ENCODE peak calls at places on chromosomes 7 and 10, in nine cellular contexts. One of them, this sample, is unnamed.

GRCh38 chr7:44534501-44534900 is 6.6 kb downstream of the NPC1L1 start:
- DNase-seq in sigmoid colon: no peak
- DNase-seq in AG09309: no peak
- DNase-seq in prostate gland: no peak
- DNase-seq in AG09319: no peak
- DNase-seq in fibroblast of mammary gland: peak
- DNase-seq in fibroblast of lung: peak
- DNase-seq in pancreas: peak
- DNase-seq in colonic mucosa: peak
- DNase-seq in this sample: peak

GRCh38 chr10:131085586-131085860 is 226.0 kb downstream of the TCERG1L start:
- DNase-seq in sigmoid colon: peak
- DNase-seq in AG09309: no peak
- DNase-seq in prostate gland: no peak
- DNase-seq in AG09319: no peak
- DNase-seq in fibroblast of mammary gland: no peak
- DNase-seq in fibroblast of lung: no peak
- DNase-seq in pancreas: no peak
- DNase-seq in colonic mucosa: no peak
- DNase-seq in this sample: no peak

GRCh38 chr7:42745357-42746022 is 166.4 kb downstream of the C7orf25 start:
- DNase-seq in sigmoid colon: no peak
- DNase-seq in AG09309: no peak
- DNase-seq in prostate gland: no peak
- DNase-seq in AG09319: no peak
- DNase-seq in fibroblast of mammary gland: peak
- DNase-seq in fibroblast of lung: peak
- DNase-seq in pancreas: no peak
- DNase-seq in colonic mucosa: peak
- DNase-seq in this sample: no peak

GRCh38 chr10:13712799-13713581 is 126.2 kb downstream of the PRPF18 start:
- DNase-seq in sigmoid colon: peak
- DNase-seq in AG09309: peak
- DNase-seq in prostate gland: no peak
- DNase-seq in AG09319: peak
- DNase-seq in fibroblast of mammary gland: peak
- DNase-seq in fibroblast of lung: peak
- DNase-seq in pancreas: no peak
- DNase-seq in colonic mucosa: peak
- DNase-seq in this sample: peak

GRCh38 chr7:584122-584465 is 64.4 kb upstream of the PDGFA start:
- DNase-seq in sigmoid colon: no peak
- DNase-seq in AG09309: no peak
- DNase-seq in prostate gland: no peak
- DNase-seq in AG09319: no peak
- DNase-seq in fibroblast of mammary gland: no peak
- DNase-seq in fibroblast of lung: no peak
- DNase-seq in pancreas: peak
- DNase-seq in colonic mucosa: peak
- DNase-seq in this sample: no peak

GRCh38 chr7:151150388-151150787 is 17.1 kb downstream of the GBX1 start:
- DNase-seq in sigmoid colon: no peak
- DNase-seq in AG09309: no peak
- DNase-seq in prostate gland: peak
- DNase-seq in AG09319: no peak
- DNase-seq in fibroblast of mammary gland: no peak
- DNase-seq in fibroblast of lung: no peak
- DNase-seq in pancreas: no peak
- DNase-seq in colonic mucosa: peak
- DNase-seq in this sample: no peak

GRCh38 chr7:55120501-55121198 is 101.8 kb downstream of the EGFR start:
- DNase-seq in sigmoid colon: no peak
- DNase-seq in AG09309: no peak
- DNase-seq in prostate gland: peak
- DNase-seq in AG09319: no peak
- DNase-seq in fibroblast of mammary gland: peak
- DNase-seq in fibroblast of lung: peak
- DNase-seq in pancreas: no peak
- DNase-seq in colonic mucosa: no peak
- DNase-seq in this sample: no peak

GRCh38 chr10:97713351-97713827 is at the start of gene MARVELD1:
- DNase-seq in sigmoid colon: peak
- DNase-seq in AG09309: no peak
- DNase-seq in prostate gland: peak
- DNase-seq in AG09319: peak
- DNase-seq in fibroblast of mammary gland: peak
- DNase-seq in fibroblast of lung: peak
- DNase-seq in pancreas: peak
- DNase-seq in colonic mucosa: peak
- DNase-seq in this sample: no peak

GRCh38 chr10:31603245-31604087 is 284.4 kb downstream of the ZEB1 start:
- DNase-seq in sigmoid colon: peak
- DNase-seq in AG09309: peak
- DNase-seq in prostate gland: peak
- DNase-seq in AG09319: peak
- DNase-seq in fibroblast of mammary gland: peak
- DNase-seq in fibroblast of lung: peak
- DNase-seq in pancreas: peak
- DNase-seq in colonic mucosa: peak
- DNase-seq in this sample: peak

GRCh38 chr10:61081331-61081730 is 137.3 kb upstream of the RHOBTB1 start:
- DNase-seq in sigmoid colon: no peak
- DNase-seq in AG09309: no peak
- DNase-seq in prostate gland: no peak
- DNase-seq in AG09319: peak
- DNase-seq in fibroblast of mammary gland: no peak
- DNase-seq in fibroblast of lung: no peak
- DNase-seq in pancreas: no peak
- DNase-seq in colonic mucosa: no peak
- DNase-seq in this sample: no peak

GRCh38 chr10:19745672-19746071 is 70.6 kb upstream of the PLXDC2 start:
- DNase-seq in sigmoid colon: no peak
- DNase-seq in AG09309: no peak
- DNase-seq in prostate gland: no peak
- DNase-seq in AG09319: no peak
- DNase-seq in fibroblast of mammary gland: no peak
- DNase-seq in fibroblast of lung: no peak
- DNase-seq in pancreas: no peak
- DNase-seq in colonic mucosa: no peak
- DNase-seq in this sample: no peak

GRCh38 chr10:98445200-98445812 is 1.4 kb downstream of the HPS1 start:
- DNase-seq in sigmoid colon: no peak
- DNase-seq in AG09309: no peak
- DNase-seq in prostate gland: no peak
- DNase-seq in AG09319: no peak
- DNase-seq in fibroblast of mammary gland: no peak
- DNase-seq in fibroblast of lung: no peak
- DNase-seq in pancreas: no peak
- DNase-seq in colonic mucosa: no peak
- DNase-seq in this sample: no peak

GRCh38 chr7:33836797-33837355 is 68.5 kb upstream of the BMPER start:
- DNase-seq in sigmoid colon: no peak
- DNase-seq in AG09309: no peak
- DNase-seq in prostate gland: no peak
- DNase-seq in AG09319: no peak
- DNase-seq in fibroblast of mammary gland: peak
- DNase-seq in fibroblast of lung: peak
- DNase-seq in pancreas: no peak
- DNase-seq in colonic mucosa: no peak
- DNase-seq in this sample: no peak

GRCh38 chr7:123494193-123494796 is 40.1 kb downstream of the IQUB start:
- DNase-seq in sigmoid colon: no peak
- DNase-seq in AG09309: no peak
- DNase-seq in prostate gland: peak
- DNase-seq in AG09319: no peak
- DNase-seq in fibroblast of mammary gland: peak
- DNase-seq in fibroblast of lung: peak
- DNase-seq in pancreas: no peak
- DNase-seq in colonic mucosa: peak
- DNase-seq in this sample: peak

GRCh38 chr7:12436896-12437535 is 33.4 kb upstream of the VWDE start:
- DNase-seq in sigmoid colon: no peak
- DNase-seq in AG09309: no peak
- DNase-seq in prostate gland: no peak
- DNase-seq in AG09319: no peak
- DNase-seq in fibroblast of mammary gland: peak
- DNase-seq in fibroblast of lung: peak
- DNase-seq in pancreas: no peak
- DNase-seq in colonic mucosa: no peak
- DNase-seq in this sample: no peak
- TF ChIP-seq CTCF in sigmoid colon: no peak
- TF ChIP-seq CTCF in AG09309: peak
- TF ChIP-seq CTCF in prostate gland: no peak
- TF ChIP-seq CTCF in AG09319: peak
- TF ChIP-seq CTCF in fibroblast of mammary gland: peak
- TF ChIP-seq CTCF in fibroblast of lung: no peak
- TF ChIP-seq CTCF in pancreas: no peak
- TF ChIP-seq CTCF in colonic mucosa: no peak
- TF ChIP-seq CTCF in this sample: no peak

DNA sequence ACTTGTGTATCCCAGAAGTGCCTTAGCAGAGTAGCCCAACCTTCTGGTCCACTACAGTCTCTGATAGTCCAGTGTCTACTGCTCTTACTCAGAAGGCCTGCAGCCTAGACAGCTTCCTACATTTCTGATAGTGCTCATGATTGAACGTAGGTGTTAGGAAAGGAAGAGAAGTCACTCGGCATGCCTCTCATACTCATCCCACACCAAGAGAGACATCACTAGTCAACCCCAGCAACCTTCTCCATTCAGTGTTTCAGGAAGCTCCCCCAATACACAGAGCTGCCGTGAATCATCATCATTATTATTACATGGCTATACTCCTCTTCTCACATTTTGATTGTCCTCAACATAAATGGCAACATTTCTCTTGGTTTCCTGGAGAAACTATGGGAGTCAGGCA is 166.4 kb downstream of the COBL start:
- DNase-seq in sigmoid colon: no peak
- DNase-seq in AG09309: no peak
- DNase-seq in prostate gland: no peak
- DNase-seq in AG09319: no peak
- DNase-seq in fibroblast of mammary gland: no peak
- DNase-seq in fibroblast of lung: no peak
- DNase-seq in pancreas: no peak
- DNase-seq in colonic mucosa: no peak
- DNase-seq in this sample: no peak
- TF ChIP-seq CTCF in sigmoid colon: no peak
- TF ChIP-seq CTCF in AG09309: no peak
- TF ChIP-seq CTCF in prostate gland: no peak
- TF ChIP-seq CTCF in AG09319: no peak
- TF ChIP-seq CTCF in fibroblast of mammary gland: no peak
- TF ChIP-seq CTCF in fibroblast of lung: no peak
- TF ChIP-seq CTCF in pancreas: no peak
- TF ChIP-seq CTCF in colonic mucosa: no peak
- TF ChIP-seq CTCF in this sample: no peak

DNA sequence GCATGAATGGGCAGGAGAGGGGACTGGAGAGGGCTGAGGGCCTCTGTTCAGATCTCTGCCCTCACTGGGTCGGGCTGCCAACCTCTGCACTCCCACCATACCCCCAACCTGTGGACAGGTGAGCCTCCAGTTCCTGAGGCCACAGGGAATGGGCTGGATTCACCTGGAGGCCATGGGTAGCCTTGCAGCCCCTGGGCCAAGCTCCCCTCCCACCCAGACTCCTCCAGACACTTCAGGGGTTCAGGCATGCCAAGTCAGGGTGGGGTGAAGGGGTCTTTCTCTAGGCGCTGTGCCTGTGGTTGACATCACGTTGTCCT is 80.5 kb downstream of the ZMIZ1 start:
- DNase-seq in sigmoid colon: no peak
- DNase-seq in AG09309: no peak
- DNase-seq in prostate gland: no peak
- DNase-seq in AG09319: no peak
- DNase-seq in fibroblast of mammary gland: no peak
- DNase-seq in fibroblast of lung: no peak
- DNase-seq in pancreas: peak
- DNase-seq in colonic mucosa: no peak
- DNase-seq in this sample: no peak
- TF ChIP-seq CTCF in sigmoid colon: no peak
- TF ChIP-seq CTCF in AG09309: no peak
- TF ChIP-seq CTCF in prostate gland: no peak
- TF ChIP-seq CTCF in AG09319: no peak
- TF ChIP-seq CTCF in fibroblast of mammary gland: no peak
- TF ChIP-seq CTCF in fibroblast of lung: no peak
- TF ChIP-seq CTCF in pancreas: no peak
- TF ChIP-seq CTCF in colonic mucosa: no peak
- TF ChIP-seq CTCF in this sample: no peak

GRCh38 chr7:129054438-129055293 is at the start of gene TNPO3:
- DNase-seq in sigmoid colon: peak
- DNase-seq in AG09309: peak
- DNase-seq in prostate gland: peak
- DNase-seq in AG09319: peak
- DNase-seq in fibroblast of mammary gland: peak
- DNase-seq in fibroblast of lung: peak
- DNase-seq in pancreas: peak
- DNase-seq in colonic mucosa: peak
- DNase-seq in this sample: peak
- TF ChIP-seq CTCF in sigmoid colon: no peak
- TF ChIP-seq CTCF in AG09309: no peak
- TF ChIP-seq CTCF in prostate gland: no peak
- TF ChIP-seq CTCF in AG09319: no peak
- TF ChIP-seq CTCF in fibroblast of mammary gland: no peak
- TF ChIP-seq CTCF in fibroblast of lung: no peak
- TF ChIP-seq CTCF in pancreas: no peak
- TF ChIP-seq CTCF in colonic mucosa: no peak
- TF ChIP-seq CTCF in this sample: no peak

DNA sequence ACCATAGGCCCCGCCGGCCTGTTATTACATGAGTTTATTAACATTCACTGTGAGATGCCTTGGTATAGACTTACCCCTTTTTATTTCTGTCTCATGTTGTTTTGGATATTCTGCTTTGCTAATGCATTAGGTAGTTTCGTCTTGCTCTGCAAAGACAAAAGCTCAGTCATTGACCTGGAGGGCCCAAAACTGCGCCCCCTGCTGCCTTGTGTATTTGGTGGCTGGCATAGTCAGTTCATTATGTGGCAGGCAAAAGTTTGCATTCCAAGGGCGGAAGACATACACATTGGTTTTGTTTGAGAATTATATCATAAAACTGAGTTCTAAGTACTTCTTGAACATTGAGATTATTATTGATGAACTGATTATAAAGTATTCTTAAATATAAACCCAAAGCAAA is 372.5 kb downstream of the SDK1 start:
- DNase-seq in sigmoid colon: no peak
- DNase-seq in AG09309: no peak
- DNase-seq in prostate gland: peak
- DNase-seq in AG09319: no peak
- DNase-seq in fibroblast of mammary gland: peak
- DNase-seq in fibroblast of lung: peak
- DNase-seq in pancreas: no peak
- DNase-seq in colonic mucosa: peak
- DNase-seq in this sample: no peak
- TF ChIP-seq CTCF in sigmoid colon: no peak
- TF ChIP-seq CTCF in AG09309: no peak
- TF ChIP-seq CTCF in prostate gland: peak
- TF ChIP-seq CTCF in AG09319: peak
- TF ChIP-seq CTCF in fibroblast of mammary gland: peak
- TF ChIP-seq CTCF in fibroblast of lung: no peak
- TF ChIP-seq CTCF in pancreas: peak
- TF ChIP-seq CTCF in colonic mucosa: peak
- TF ChIP-seq CTCF in this sample: peak

GRCh38 chr7:96827701-96828100 is 118.1 kb upstream of the SEM1 start:
- DNase-seq in sigmoid colon: no peak
- DNase-seq in AG09309: no peak
- DNase-seq in prostate gland: no peak
- DNase-seq in AG09319: no peak
- DNase-seq in fibroblast of mammary gland: no peak
- DNase-seq in fibroblast of lung: no peak
- DNase-seq in pancreas: no peak
- DNase-seq in colonic mucosa: no peak
- DNase-seq in this sample: no peak
- TF ChIP-seq CTCF in sigmoid colon: no peak
- TF ChIP-seq CTCF in AG09309: no peak
- TF ChIP-seq CTCF in prostate gland: no peak
- TF ChIP-seq CTCF in AG09319: no peak
- TF ChIP-seq CTCF in fibroblast of mammary gland: no peak
- TF ChIP-seq CTCF in fibroblast of lung: no peak
- TF ChIP-seq CTCF in pancreas: no peak
- TF ChIP-seq CTCF in colonic mucosa: no peak
- TF ChIP-seq CTCF in this sample: no peak

This sample was measured in GM13977.